ENCODE peak calls at places on chromosomes 1 and 21, in four cellular contexts. S is body of pancreas, T is H54, C is A549. I is an unnamed sample.

GRCh38 chr1:24047101-24047459 is 64.9 kb downstream of the MYOM3 start:
- DNase-seq in T (no peak), S (no peak), C (peak), I (no peak)

GRCh38 chr21:41357546-41357945 is 4.3 kb upstream of the MX2 start:
- DNase-seq in S (no peak), T (no peak), C (no peak), I (no peak)

GRCh38 chr1:57192256-57192655 is 226.4 kb upstream of the C8B start:
- DNase-seq in T (no peak), S (no peak), C (no peak), I (no peak)

GRCh38 chr1:184036517-184036949 is 995 bp downstream of the COLGALT2 start:
- DNase-seq in T (no peak), S (peak), C (no peak), I (peak)

GRCh38 chr1:221699582-221700519 is 42.0 kb downstream of the DUSP10 start:
- DNase-seq in C (no peak), T (no peak), S (no peak), I (no peak)

GRCh38 chr1:214123061-214123784 is 135.4 kb downstream of the PROX1 start:
- DNase-seq in S (peak), C (peak), T (peak), I (peak)

GRCh38 chr21:42075686-42076471 is 4.8 kb downstream of the UMODL1 start:
- DNase-seq in C (no peak), T (no peak), S (no peak), I (peak)

GRCh38 chr1:236063919-236064673 is 794 bp downstream of the NID1 start:
- DNase-seq in C (peak), T (peak), S (peak), I (peak)

GRCh38 chr1:214102907-214103306 is 115.1 kb downstream of the PROX1 start:
- DNase-seq in C (peak), T (peak), S (no peak), I (no peak)

GRCh38 chr1:155003766-155004351 is 1.3 kb downstream of the ZBTB7B start:
- DNase-seq in T (peak), S (peak), C (no peak), I (peak)

GRCh38 chr1:151158311-151158710 is 1.9 kb downstream of the TNFAIP8L2 start:
- DNase-seq in S (no peak), C (no peak), T (no peak), I (no peak)

GRCh38 chr1:151157067-151157531 is 650 bp downstream of the TNFAIP8L2 start:
- DNase-seq in C (no peak), T (no peak), S (no peak), I (no peak)

GRCh38 chr1:151159373-151159772 is 2.9 kb downstream of the TNFAIP8L2 start:
- DNase-seq in C (no peak), T (no peak), S (no peak), I (no peak)

GRCh38 chr1:151158751-151159251 is 2.4 kb downstream of the TNFAIP8L2 start:
- DNase-seq in C (no peak), S (peak), T (no peak), I (peak)

DNA sequence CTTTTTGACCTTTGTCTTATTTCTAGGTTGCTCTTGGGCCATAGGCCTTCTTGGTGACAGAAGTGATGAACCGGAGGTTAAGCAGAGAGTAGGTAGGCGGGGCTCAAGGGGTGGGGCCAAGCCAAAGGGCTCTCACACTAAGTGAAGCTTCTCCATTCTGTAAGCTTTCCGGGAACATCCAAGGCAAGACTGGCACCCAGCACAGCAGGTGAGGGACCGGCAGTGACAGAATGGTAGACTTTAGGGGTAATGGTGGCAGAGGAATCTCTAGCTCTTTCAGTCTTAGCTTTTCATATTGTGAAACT is at the start of gene TNFAIP8L2:
- DNase-seq in T (no peak), S (no peak), C (no peak), I (no peak)
- TF ChIP-seq POLR2A in T (no peak), S (no peak), C (no peak), I (no peak)

GRCh38 chr1:234478481-234479309 is at the start of gene TARBP1:
- DNase-seq in S (peak), T (peak), C (peak), I (peak)
- TF ChIP-seq POLR2A in S (peak), T (peak), C (peak), I (no peak)

GRCh38 chr1:244919320-244920282 is 55.3 kb upstream of the HNRNPU start:
- DNase-seq in T (no peak), S (no peak), C (no peak), I (no peak)

GRCh38 chr1:244920911-244921310 is 56.6 kb upstream of the HNRNPU start:
- DNase-seq in C (no peak), T (no peak), S (no peak), I (no peak)

GRCh38 chr1:244917271-244917670 is 52.9 kb upstream of the HNRNPU start:
- DNase-seq in C (no peak), S (no peak), T (no peak), I (no peak)

GRCh38 chr1:244915736-244916135 is 51.4 kb upstream of the HNRNPU start:
- DNase-seq in S (no peak), C (no peak), T (no peak), I (no peak)

DNA sequence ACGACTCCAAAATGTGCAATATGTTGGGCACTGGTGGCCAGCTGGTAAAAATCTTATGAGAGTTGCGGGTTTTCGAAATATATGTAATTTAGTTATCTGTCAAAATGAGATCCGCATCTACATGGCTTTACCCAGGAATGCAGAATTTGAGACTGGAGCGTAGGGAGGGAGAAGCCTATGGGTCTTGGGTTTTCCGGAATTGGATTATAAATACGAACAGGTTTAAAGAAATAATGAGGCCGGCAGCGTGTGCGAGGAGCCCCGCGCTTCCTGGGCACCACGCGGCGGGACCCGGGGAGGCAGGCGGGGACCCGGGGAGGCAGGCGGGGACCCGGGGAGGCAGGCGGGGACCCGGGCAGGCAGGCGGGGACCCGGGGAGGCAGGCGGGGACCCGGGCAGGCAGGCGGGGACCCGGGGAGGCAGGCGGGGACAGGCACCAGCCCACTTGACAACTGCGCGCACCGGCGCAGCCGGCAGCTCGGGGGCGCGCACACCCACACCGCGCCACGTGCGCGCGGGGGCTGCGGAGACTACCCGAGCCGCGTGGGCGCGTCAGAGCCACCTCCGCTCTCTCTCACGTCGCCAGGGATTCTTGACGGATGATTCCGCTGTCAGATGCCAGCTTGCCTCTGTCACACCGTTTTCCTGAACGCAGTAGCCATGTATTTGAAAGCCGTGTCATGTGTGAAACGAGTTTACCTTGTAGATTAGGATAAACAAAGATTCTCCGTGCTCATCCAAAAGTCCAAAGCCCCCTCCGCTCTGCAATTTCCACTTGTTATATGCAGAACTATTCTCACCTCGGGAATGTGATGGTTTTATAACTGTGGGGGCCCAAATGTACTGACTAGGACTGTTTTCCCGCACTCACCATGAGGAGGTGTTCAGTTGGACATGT is 54.3 kb upstream of the HNRNPU start:
- DNase-seq in C (peak), T (peak), S (peak), I (peak)
- TF ChIP-seq POLR2A in C (no peak), T (peak), S (peak), I (no peak)

GRCh38 chr21:37546299-37546908 is 179.8 kb downstream of the DYRK1A start:
- DNase-seq in S (no peak), C (no peak), T (no peak), I (no peak)

GRCh38 chr21:37547615-37547975 is 181.0 kb downstream of the DYRK1A start:
- DNase-seq in S (no peak), T (no peak), C (no peak), I (no peak)

GRCh38 chr21:37550618-37551405 is 184.2 kb downstream of the DYRK1A start:
- DNase-seq in S (no peak), C (no peak), T (no peak), I (no peak)

GRCh38 chr21:37548521-37548981 is 182.0 kb downstream of the DYRK1A start:
- DNase-seq in C (no peak), S (no peak), T (no peak), I (no peak)

DNA sequence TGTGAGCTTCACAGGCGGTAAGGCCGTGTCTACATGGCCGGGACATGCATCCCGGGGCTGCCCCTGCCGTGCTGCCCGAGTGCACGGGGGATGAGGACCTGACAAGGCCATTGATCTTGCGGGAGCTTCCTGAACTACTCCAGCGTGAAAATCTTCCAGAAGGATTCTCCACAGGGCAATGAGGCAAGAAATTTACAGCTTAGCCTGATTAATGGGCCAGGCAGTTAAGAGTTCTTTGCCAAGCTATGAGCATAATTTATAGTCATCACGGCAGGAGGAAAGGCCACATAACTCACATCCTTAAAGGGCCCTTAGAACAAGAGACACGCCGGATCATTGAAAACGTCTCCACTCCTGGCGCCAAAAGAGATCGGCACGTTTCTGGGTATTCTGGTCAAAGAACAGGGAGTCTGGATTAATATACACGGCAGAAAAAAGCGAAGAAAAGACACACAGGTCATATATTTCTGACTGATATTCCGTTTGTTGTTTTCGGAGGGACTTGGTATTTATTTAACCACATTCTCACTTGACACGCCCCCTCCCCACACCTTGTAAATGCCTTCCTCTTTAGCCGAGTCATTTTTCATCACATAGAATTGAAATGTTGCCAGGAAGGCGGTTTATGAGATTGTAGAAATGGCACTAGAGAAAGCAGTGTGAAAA is 180.5 kb downstream of the DYRK1A start:
- DNase-seq in C (no peak), S (no peak), T (no peak), I (no peak)
- TF ChIP-seq POLR2A in C (no peak), S (no peak), T (no peak), I (no peak)

GRCh38 chr1:3649342-3650247 is at the start of gene WRAP73:
- DNase-seq in T (peak), S (peak), C (peak), I (peak)
- TF ChIP-seq POLR2A in T (peak), S (peak), C (peak), I (no peak)

GRCh38 chr1:51729156-51729823 is 112.4 kb downstream of the OSBPL9 start:
- DNase-seq in S (peak), T (peak), C (peak), I (peak)
- TF ChIP-seq POLR2A in S (peak), T (peak), C (peak), I (no peak)

DNA sequence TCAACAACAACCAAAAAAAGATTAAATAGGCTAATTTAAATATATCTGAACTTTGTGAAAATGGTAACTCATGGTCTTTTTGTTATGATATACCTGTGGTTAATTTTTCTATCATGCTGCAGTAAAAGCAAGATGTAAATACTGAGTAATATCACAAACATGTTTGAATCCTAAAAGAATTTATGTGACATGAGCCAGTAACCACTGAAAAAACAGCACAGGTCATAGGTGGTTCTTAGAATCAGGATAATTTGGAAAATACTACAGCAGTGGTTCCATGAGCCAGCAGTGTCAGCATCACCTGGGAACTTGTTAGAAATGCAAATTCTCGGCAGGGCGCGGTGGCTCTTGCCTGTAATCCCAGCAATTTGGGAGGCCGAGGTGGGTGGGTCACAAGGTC is 4.1 kb downstream of the ATP5IF1 start:
- DNase-seq in T (no peak), C (no peak), S (no peak), I (no peak)
- TF ChIP-seq POLR2A in T (no peak), C (no peak), S (no peak), I (no peak)

GRCh38 chr1:42934541-42935312 is 23.9 kb downstream of the SLC2A1 start:
- DNase-seq in T (no peak), S (peak), C (no peak), I (no peak)
- TF ChIP-seq POLR2A in T (no peak), S (no peak), C (no peak), I (no peak)

GRCh38 chr1:228465571-228466146 is 21.5 kb upstream of the RNF187 start:
- DNase-seq in S (no peak), T (no peak), C (no peak), I (no peak)

GRCh38 chr1:228463009-228463558 is 24.1 kb upstream of the RNF187 start:
- DNase-seq in T (no peak), S (no peak), C (no peak), I (no peak)

GRCh38 chr1:228465134-228465533 is 22.0 kb upstream of the RNF187 start:
- DNase-seq in T (no peak), C (no peak), S (no peak), I (no peak)

GRCh38 chr1:228463559-228464455 is 23.4 kb upstream of the RNF187 start:
- DNase-seq in S (no peak), C (peak), T (no peak), I (peak)

DNA sequence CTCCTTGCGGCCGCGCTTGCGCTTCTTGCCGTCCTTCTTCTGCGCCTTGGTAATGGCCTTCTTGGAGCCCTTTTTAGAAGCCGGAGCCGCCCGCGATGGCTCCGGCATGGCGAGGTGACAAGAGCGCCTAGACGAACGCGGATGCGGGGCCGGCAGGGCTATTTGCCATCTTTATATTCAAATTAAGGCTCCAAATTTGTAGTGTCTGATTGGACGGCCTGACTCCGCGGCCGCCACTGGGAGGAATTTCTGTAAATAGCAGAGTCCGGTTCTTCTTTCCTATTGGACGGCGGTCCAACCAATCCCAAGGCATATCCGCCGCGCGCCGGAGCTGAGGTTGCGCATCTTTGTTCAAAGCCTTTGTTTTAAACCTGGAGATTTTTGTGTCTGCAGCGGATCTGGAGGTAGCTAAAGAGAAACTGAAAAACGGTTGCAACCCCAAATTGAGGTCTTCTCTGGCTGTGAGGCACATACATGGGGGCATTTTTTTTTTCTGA is 22.6 kb upstream of the RNF187 start:
- DNase-seq in C (peak), S (peak), T (no peak), I (peak)
- TF ChIP-seq POLR2A in C (no peak), S (no peak), T (no peak), I (no peak)

GRCh38 chr1:15620155-15620545 is 2.9 kb downstream of the DDI2 start:
- DNase-seq in C (peak), T (peak), S (no peak), I (no peak)

GRCh38 chr1:15616704-15617172 is 520 bp upstream of the DDI2 start:
- DNase-seq in S (no peak), C (no peak), T (no peak), I (no peak)

GRCh38 chr1:15618685-15619525 is 1.6 kb downstream of the DDI2 start:
- DNase-seq in T (no peak), C (no peak), S (peak), I (no peak)

GRCh38 chr1:15617173-15617873 is at the start of gene DDI2:
- DNase-seq in C (peak), T (peak), S (peak), I (peak)

DNA sequence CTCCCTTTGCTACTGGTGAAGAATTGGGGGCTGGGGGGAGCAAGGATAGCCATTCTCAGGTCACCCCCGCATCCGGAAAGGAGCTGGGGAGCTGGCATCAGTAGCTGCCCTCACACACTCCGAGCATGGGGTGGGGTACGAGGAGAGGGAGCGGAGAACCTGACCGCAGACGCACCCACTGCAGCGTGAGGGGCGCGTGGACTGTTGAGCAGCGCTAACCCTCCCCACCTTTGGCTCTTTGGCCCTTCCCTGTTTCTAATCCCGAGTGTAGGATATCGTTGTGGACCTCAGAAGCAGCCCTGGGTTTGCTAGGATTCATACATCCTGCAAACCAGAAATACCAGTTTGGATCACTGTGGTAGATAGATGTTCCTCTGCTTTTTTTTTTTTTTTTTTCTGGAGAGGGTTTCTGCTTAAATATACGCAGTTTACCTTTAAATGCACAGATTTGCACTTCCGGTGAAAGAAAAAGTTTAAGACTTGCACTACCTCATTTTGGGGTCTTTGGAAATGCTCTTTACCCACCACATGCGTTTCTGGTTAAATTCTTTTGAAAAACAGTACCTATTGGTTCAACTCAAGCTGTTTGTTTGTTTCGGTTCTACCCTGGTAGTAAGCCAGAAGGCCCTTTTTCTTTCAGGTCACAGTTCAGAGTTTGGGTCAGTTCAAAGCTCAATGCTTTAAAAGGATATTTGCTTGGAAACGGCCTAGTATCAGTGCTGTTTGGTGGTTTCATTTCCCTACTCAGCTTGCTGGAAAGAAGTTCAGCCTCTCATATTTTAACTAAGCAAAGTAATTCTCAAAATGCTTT is 821 bp downstream of the DDI2 start:
- DNase-seq in C (no peak), T (no peak), S (peak), I (no peak)
- TF ChIP-seq POLR2A in C (no peak), T (no peak), S (no peak), I (no peak)

I was measured in thyroid gland.